ENCODE peak calls at places on chromosome 18, in seven cellular contexts. O, Q, T, L, V, S and C are unnamed samples. For H3K4me1, the result is how much of the 10 kb centered on the place peaks cover.

GRCh38 chr18:48640566-48641270 is 101.9 kb downstream of the CTIF start:
- DNase-seq in T (no peak), Q (no peak), V (no peak), S (no peak), L (no peak), O (no peak), C (no peak)

GRCh38 chr18:12478269-12479057 is 70.7 kb downstream of the PRELID3A start:
- DNase-seq in Q (no peak), T (no peak), L (no peak), O (no peak), S (no peak), V (no peak), C (no peak)

GRCh38 chr18:39199231-39199855 is 1633.7 kb upstream of the CELF4 start:
- DNase-seq in O (no peak), Q (no peak), S (no peak), V (no peak), L (no peak), T (no peak), C (no peak)

GRCh38 chr18:51123046-51123395 is 74.5 kb downstream of the MEX3C start:
- DNase-seq in V (no peak), L (no peak), O (no peak), Q (no peak), T (no peak), S (no peak), C (no peak)

GRCh38 chr18:2872095-2872494 is 25.3 kb downstream of the EMILIN2 start:
- DNase-seq in Q (no peak), T (no peak), V (no peak), L (no peak), O (no peak), S (no peak), C (no peak)

GRCh38 chr18:13260927-13261471 is 42.4 kb downstream of the LDLRAD4 start:
- DNase-seq in V (no peak), Q (no peak), T (no peak), S (no peak), O (no peak), L (no peak), C (no peak)

GRCh38 chr18:53715243-53715853 is 509.1 kb downstream of the MBD2 start:
- DNase-seq in T (no peak), V (no peak), O (no peak), S (no peak), L (no peak), Q (no peak), C (no peak)

GRCh38 chr18:73528066-73528465 is 619.6 kb downstream of the FBXO15 start:
- DNase-seq in V (no peak), Q (no peak), S (no peak), O (no peak), T (no peak), L (no peak), C (no peak)

GRCh38 chr18:22348521-22349316 is 69.0 kb downstream of the CTAGE1 start:
- DNase-seq in S (peak), T (peak), O (peak), L (peak), V (no peak), Q (peak), C (peak)
- H3K27ac ChIP-seq in S (no peak), T (peak), O (peak), L (peak), V (no peak), Q (peak), C (peak)

GRCh38 chr18:8561123-8561905 is 47.9 kb upstream of the RAB12 start:
- DNase-seq in S (no peak), L (no peak), O (no peak), Q (no peak), T (peak), V (no peak), C (peak)

GRCh38 chr18:8562914-8563313 is 46.3 kb upstream of the RAB12 start:
- DNase-seq in O (no peak), V (no peak), S (no peak), T (peak), Q (no peak), L (no peak), C (peak)

GRCh38 chr18:8559612-8560011 is 49.6 kb upstream of the RAB12 start:
- DNase-seq in T (no peak), L (no peak), V (no peak), Q (no peak), O (no peak), S (no peak), C (no peak)

GRCh38 chr18:8556424-8556823 is 52.8 kb upstream of the RAB12 start:
- DNase-seq in T (no peak), S (no peak), L (no peak), Q (no peak), V (no peak), O (no peak), C (no peak)

DNA sequence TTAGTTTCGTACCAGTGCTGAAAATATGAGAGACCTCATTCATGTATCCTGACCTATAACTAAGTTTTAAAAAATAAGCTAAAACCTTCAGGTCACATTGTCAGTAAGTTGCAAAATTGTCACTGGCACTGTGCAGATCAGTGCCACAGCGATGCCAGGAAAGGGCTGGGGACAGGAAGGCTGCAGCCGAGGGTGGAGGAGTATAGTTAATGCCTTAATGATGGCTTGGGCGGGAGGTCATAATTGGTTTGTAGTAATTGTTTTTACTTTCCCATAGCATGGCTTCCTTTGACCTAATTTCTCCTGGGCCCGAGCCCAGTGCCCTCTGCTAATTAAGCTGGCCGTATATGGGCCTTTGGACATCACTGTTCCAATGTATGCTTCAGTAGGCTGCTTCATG is 47.2 kb upstream of the RAB12 start:
- DNase-seq in L (no peak), S (no peak), T (no peak), O (no peak), Q (no peak), V (no peak), C (no peak)
- H3K4me1 ChIP-seq in L (under half), S (under half), T (under half), O (under half), Q (under half), V (under half), C (under half)

GRCh38 chr18:78979058-78979680 is 449 bp upstream of the SALL3 start:
- DNase-seq in T (no peak), S (no peak), Q (no peak), V (no peak), L (no peak), O (no peak), C (peak)
- H3K4me3 ChIP-seq in T (peak), S (peak), Q (no peak), V (no peak), L (peak), O (no peak), C (peak)

GRCh38 chr18:35076556-35076955 is 35.3 kb downstream of the MAPRE2 start:
- DNase-seq in S (no peak), Q (no peak), V (no peak), O (no peak), L (no peak), T (no peak), C (no peak)

GRCh38 chr18:35074581-35074980 is 33.4 kb downstream of the MAPRE2 start:
- DNase-seq in L (no peak), Q (no peak), O (no peak), T (no peak), S (no peak), V (no peak), C (no peak)

GRCh38 chr18:35076126-35076525 is 34.9 kb downstream of the MAPRE2 start:
- DNase-seq in L (no peak), V (no peak), T (no peak), S (no peak), O (no peak), Q (no peak), C (no peak)

GRCh38 chr18:35073186-35074105 is 32.2 kb downstream of the MAPRE2 start:
- DNase-seq in S (no peak), L (no peak), T (no peak), Q (no peak), O (no peak), V (no peak), C (no peak)

DNA sequence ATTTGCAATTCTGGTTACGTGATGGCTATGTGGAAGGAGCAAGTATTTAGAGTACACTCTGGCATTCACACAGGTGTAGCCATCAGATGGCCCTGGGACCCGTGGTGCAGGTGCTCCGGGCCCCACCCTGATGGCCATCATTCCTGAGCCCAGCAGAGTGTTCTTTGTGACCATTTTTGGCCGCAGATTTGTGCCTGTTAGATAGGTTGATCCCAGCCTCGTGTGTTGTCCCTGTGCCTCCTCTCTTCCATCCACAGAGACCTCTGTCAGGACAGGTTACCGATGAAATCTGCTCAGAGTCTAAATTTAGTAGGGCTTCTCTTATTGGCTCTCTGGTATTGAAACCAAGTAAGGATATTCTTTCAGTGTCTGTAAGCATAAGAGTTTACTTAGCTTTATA is 33.9 kb downstream of the MAPRE2 start:
- DNase-seq in S (no peak), T (no peak), V (no peak), O (no peak), Q (no peak), L (no peak), C (no peak)
- H3K27ac ChIP-seq in S (peak), T (peak), V (no peak), O (no peak), Q (no peak), L (no peak), C (peak)

GRCh38 chr18:79681484-79682387 is 2.1 kb downstream of the CTDP1 start:
- DNase-seq in T (no peak), V (no peak), Q (no peak), S (no peak), L (no peak), O (no peak), C (no peak)
- H3K4me1 ChIP-seq in T (half or more), V (under half), Q (under half), S (under half), L (under half), O (under half), C (under half)

GRCh38 chr18:21855432-21855831 is 114.8 kb downstream of the MIB1 start:
- DNase-seq in Q (no peak), S (no peak), T (no peak), O (no peak), L (no peak), V (no peak), C (no peak)
- H3K4me3 ChIP-seq in Q (no peak), S (no peak), T (no peak), O (no peak), L (no peak), V (no peak), C (no peak)